ENCODE peak calls at places on chromosome 13, in six cellular contexts. One of them, this sample, is unnamed.

GRCh38 chr13:59982631-59983382 is 180.9 kb downstream of the DIAPH3 start:
- DNase-seq in stimulated activated CD4-positive, alpha-beta T cell treated with anti-CD3 and anti-CD28 coated beads, Interleukin-15, amount 100 ng/mL, for 1 hour: no peak
- DNase-seq in AG04450: no peak
- DNase-seq in HEK293T: no peak
- DNase-seq in heart right ventricle: no peak
- DNase-seq in AG08395: peak; percentile 4
- DNase-seq in this sample: no peak

GRCh38 chr13:100549316-100549715 is 39.3 kb downstream of the GGACT start:
- DNase-seq in heart right ventricle: no peak
- DNase-seq in stimulated activated CD4-positive, alpha-beta T cell treated with anti-CD3 and anti-CD28 coated beads, Interleukin-15, amount 100 ng/mL, for 1 hour: no peak
- DNase-seq in AG08395: no peak
- DNase-seq in HEK293T: no peak
- DNase-seq in AG04450: no peak
- DNase-seq in this sample: no peak

GRCh38 chr13:24050796-24051715 is 109.5 kb upstream of the SPATA13 start:
- DNase-seq in stimulated activated CD4-positive, alpha-beta T cell treated with anti-CD3 and anti-CD28 coated beads, Interleukin-15, amount 100 ng/mL, for 1 hour: no peak
- DNase-seq in heart right ventricle: no peak
- DNase-seq in AG04450: no peak
- DNase-seq in AG08395: no peak
- DNase-seq in HEK293T: no peak
- DNase-seq in this sample: no peak

GRCh38 chr13:102355251-102355650 is 46.6 kb downstream of the FGF14 start:
- DNase-seq in HEK293T: no peak
- DNase-seq in heart right ventricle: no peak
- DNase-seq in AG08395: no peak
- DNase-seq in AG04450: no peak
- DNase-seq in stimulated activated CD4-positive, alpha-beta T cell treated with anti-CD3 and anti-CD28 coated beads, Interleukin-15, amount 100 ng/mL, for 1 hour: no peak
- DNase-seq in this sample: no peak

GRCh38 chr13:38883783-38884182 is 106.8 kb downstream of the STOML3 start:
- DNase-seq in heart right ventricle: no peak
- DNase-seq in AG04450: no peak
- DNase-seq in HEK293T: no peak
- DNase-seq in AG08395: no peak
- DNase-seq in stimulated activated CD4-positive, alpha-beta T cell treated with anti-CD3 and anti-CD28 coated beads, Interleukin-15, amount 100 ng/mL, for 1 hour: no peak
- DNase-seq in this sample: no peak

GRCh38 chr13:95020298-95020987 is 280.8 kb downstream of the ABCC4 start:
- DNase-seq in HEK293T: no peak
- DNase-seq in stimulated activated CD4-positive, alpha-beta T cell treated with anti-CD3 and anti-CD28 coated beads, Interleukin-15, amount 100 ng/mL, for 1 hour: no peak
- DNase-seq in AG08395: no peak
- DNase-seq in AG04450: no peak
- DNase-seq in heart right ventricle: no peak
- DNase-seq in this sample: no peak

GRCh38 chr13:106744516-106744915 is 176.6 kb upstream of the ARGLU1 start:
- DNase-seq in heart right ventricle: no peak
- DNase-seq in HEK293T: no peak
- DNase-seq in AG04450: no peak
- DNase-seq in AG08395: no peak
- DNase-seq in stimulated activated CD4-positive, alpha-beta T cell treated with anti-CD3 and anti-CD28 coated beads, Interleukin-15, amount 100 ng/mL, for 1 hour: no peak
- DNase-seq in this sample: no peak

GRCh38 chr13:77698211-77699058 is 948 bp downstream of the SLAIN1 start:
- DNase-seq in AG08395: peak; percentile 7
- DNase-seq in AG04450: no peak
- DNase-seq in HEK293T: peak; percentile 71
- DNase-seq in heart right ventricle: peak; percentile 15
- DNase-seq in stimulated activated CD4-positive, alpha-beta T cell treated with anti-CD3 and anti-CD28 coated beads, Interleukin-15, amount 100 ng/mL, for 1 hour: peak; percentile 26
- DNase-seq in this sample: peak; percentile 11

GRCh38 chr13:25288966-25289365 is 1.7 kb upstream of the MTMR6 start:
- DNase-seq in AG04450: no peak
- DNase-seq in heart right ventricle: no peak
- DNase-seq in AG08395: no peak
- DNase-seq in stimulated activated CD4-positive, alpha-beta T cell treated with anti-CD3 and anti-CD28 coated beads, Interleukin-15, amount 100 ng/mL, for 1 hour: no peak
- DNase-seq in HEK293T: no peak
- DNase-seq in this sample: no peak

GRCh38 chr13:95641291-95641811 is 3.2 kb downstream of the DZIP1 start:
- DNase-seq in stimulated activated CD4-positive, alpha-beta T cell treated with anti-CD3 and anti-CD28 coated beads, Interleukin-15, amount 100 ng/mL, for 1 hour: no peak
- DNase-seq in heart right ventricle: peak; percentile 13
- DNase-seq in AG04450: no peak
- DNase-seq in HEK293T: no peak
- DNase-seq in AG08395: peak; percentile 5
- DNase-seq in this sample: no peak

GRCh38 chr13:47858678-47859050 is 142.4 kb downstream of the SUCLA2 start:
- DNase-seq in AG04450: peak; percentile 1
- DNase-seq in stimulated activated CD4-positive, alpha-beta T cell treated with anti-CD3 and anti-CD28 coated beads, Interleukin-15, amount 100 ng/mL, for 1 hour: no peak
- DNase-seq in AG08395: peak; percentile 40
- DNase-seq in heart right ventricle: no peak
- DNase-seq in HEK293T: no peak
- DNase-seq in this sample: no peak

GRCh38 chr13:75384881-75385707 is 96.9 kb downstream of the TBC1D4 start:
- DNase-seq in heart right ventricle: no peak
- DNase-seq in stimulated activated CD4-positive, alpha-beta T cell treated with anti-CD3 and anti-CD28 coated beads, Interleukin-15, amount 100 ng/mL, for 1 hour: no peak
- DNase-seq in AG04450: no peak
- DNase-seq in HEK293T: no peak
- DNase-seq in AG08395: peak; percentile 9
- DNase-seq in this sample: no peak

GRCh38 chr13:99953138-99953755 is 18.3 kb downstream of the ZIC5 start:
- DNase-seq in stimulated activated CD4-positive, alpha-beta T cell treated with anti-CD3 and anti-CD28 coated beads, Interleukin-15, amount 100 ng/mL, for 1 hour: no peak
- DNase-seq in HEK293T: no peak
- DNase-seq in heart right ventricle: no peak
- DNase-seq in AG08395: no peak
- DNase-seq in AG04450: no peak
- DNase-seq in this sample: no peak

GRCh38 chr13:81406639-81407292 is 1065.8 kb upstream of the SPRY2 start:
- DNase-seq in AG08395: no peak
- DNase-seq in HEK293T: no peak
- DNase-seq in AG04450: no peak
- DNase-seq in stimulated activated CD4-positive, alpha-beta T cell treated with anti-CD3 and anti-CD28 coated beads, Interleukin-15, amount 100 ng/mL, for 1 hour: no peak
- DNase-seq in heart right ventricle: no peak
- DNase-seq in this sample: peak; percentile 53

GRCh38 chr13:44843403-44843802 is 145.9 kb downstream of the NUFIP1 start:
- DNase-seq in AG04450: no peak
- DNase-seq in heart right ventricle: no peak
- DNase-seq in stimulated activated CD4-positive, alpha-beta T cell treated with anti-CD3 and anti-CD28 coated beads, Interleukin-15, amount 100 ng/mL, for 1 hour: no peak
- DNase-seq in AG08395: peak; percentile 59
- DNase-seq in HEK293T: no peak
- DNase-seq in this sample: no peak

GRCh38 chr13:101265934-101266333 is 150.4 kb downstream of the NALCN start:
- DNase-seq in stimulated activated CD4-positive, alpha-beta T cell treated with anti-CD3 and anti-CD28 coated beads, Interleukin-15, amount 100 ng/mL, for 1 hour: no peak
- DNase-seq in heart right ventricle: no peak
- DNase-seq in AG08395: no peak
- DNase-seq in AG04450: no peak
- DNase-seq in HEK293T: no peak
- DNase-seq in this sample: no peak

GRCh38 chr13:60562081-60562764 is 165.2 kb downstream of the TDRD3 start:
- DNase-seq in stimulated activated CD4-positive, alpha-beta T cell treated with anti-CD3 and anti-CD28 coated beads, Interleukin-15, amount 100 ng/mL, for 1 hour: no peak
- DNase-seq in HEK293T: no peak
- DNase-seq in AG08395: no peak
- DNase-seq in heart right ventricle: no peak
- DNase-seq in AG04450: no peak
- DNase-seq in this sample: no peak

GRCh38 chr13:109687559-109688448 is 98.6 kb downstream of the IRS2 start:
- DNase-seq in HEK293T: no peak
- DNase-seq in AG08395: no peak
- DNase-seq in AG04450: no peak
- DNase-seq in heart right ventricle: no peak
- DNase-seq in stimulated activated CD4-positive, alpha-beta T cell treated with anti-CD3 and anti-CD28 coated beads, Interleukin-15, amount 100 ng/mL, for 1 hour: no peak
- DNase-seq in this sample: peak; percentile 36

GRCh38 chr13:37457594-37457993 is 141.0 kb downstream of the POSTN start:
- DNase-seq in AG08395: no peak
- DNase-seq in heart right ventricle: no peak
- DNase-seq in HEK293T: no peak
- DNase-seq in AG04450: no peak
- DNase-seq in stimulated activated CD4-positive, alpha-beta T cell treated with anti-CD3 and anti-CD28 coated beads, Interleukin-15, amount 100 ng/mL, for 1 hour: no peak
- DNase-seq in this sample: no peak

GRCh38 chr13:25732146-25732865 is 319.5 kb downstream of the SHISA2 start:
- DNase-seq in heart right ventricle: no peak
- DNase-seq in stimulated activated CD4-positive, alpha-beta T cell treated with anti-CD3 and anti-CD28 coated beads, Interleukin-15, amount 100 ng/mL, for 1 hour: no peak
- DNase-seq in AG08395: peak; percentile 29
- DNase-seq in HEK293T: no peak
- DNase-seq in AG04450: no peak
- DNase-seq in this sample: no peak

GRCh38 chr13:24651718-24652345 is 28.4 kb upstream of the ATP12A start:
- DNase-seq in stimulated activated CD4-positive, alpha-beta T cell treated with anti-CD3 and anti-CD28 coated beads, Interleukin-15, amount 100 ng/mL, for 1 hour: no peak
- DNase-seq in HEK293T: no peak
- DNase-seq in heart right ventricle: no peak
- DNase-seq in AG04450: no peak
- DNase-seq in AG08395: no peak
- DNase-seq in this sample: no peak

GRCh38 chr13:59722580-59722900 is 441.2 kb downstream of the DIAPH3 start:
- DNase-seq in AG08395: no peak
- DNase-seq in stimulated activated CD4-positive, alpha-beta T cell treated with anti-CD3 and anti-CD28 coated beads, Interleukin-15, amount 100 ng/mL, for 1 hour: no peak
- DNase-seq in HEK293T: no peak
- DNase-seq in AG04450: no peak
- DNase-seq in heart right ventricle: no peak
- DNase-seq in this sample: no peak

GRCh38 chr13:73258396-73258795 is 199.6 kb downstream of the KLF5 start:
- DNase-seq in heart right ventricle: no peak
- DNase-seq in AG08395: no peak
- DNase-seq in HEK293T: no peak
- DNase-seq in stimulated activated CD4-positive, alpha-beta T cell treated with anti-CD3 and anti-CD28 coated beads, Interleukin-15, amount 100 ng/mL, for 1 hour: no peak
- DNase-seq in AG04450: no peak
- DNase-seq in this sample: no peak